ENCODE peak calls at places on chromosome 2, in five cellular contexts. One of them, this sample, is unnamed. For H3K9me3, the result is how much of the 10 kb centered on the place peaks cover.

GRCh38 chr2:47485177-47485576 is 82.2 kb downstream of the MSH2 start:
- DNase-seq in cardiac muscle cell: no peak
- DNase-seq in fibroblast of lung: no peak
- DNase-seq in PC-3: no peak
- DNase-seq in left lung: no peak
- DNase-seq in this sample: no peak

GRCh38 chr2:218658671-218659257 is 659 bp downstream of the ZNF142 start:
- DNase-seq in cardiac muscle cell: peak
- DNase-seq in fibroblast of lung: peak
- DNase-seq in PC-3: peak
- DNase-seq in left lung: peak
- DNase-seq in this sample: no peak

GRCh38 chr2:152525277-152525838 is 190.4 kb downstream of the FMNL2 start:
- DNase-seq in cardiac muscle cell: no peak
- DNase-seq in fibroblast of lung: no peak
- DNase-seq in PC-3: peak
- DNase-seq in left lung: peak
- DNase-seq in this sample: no peak

GRCh38 chr2:100606740-100607343 is 44.0 kb downstream of the PDCL3 start:
- DNase-seq in cardiac muscle cell: peak
- DNase-seq in fibroblast of lung: peak
- DNase-seq in PC-3: peak
- DNase-seq in left lung: no peak
- DNase-seq in this sample: no peak

GRCh38 chr2:176642074-176642473 is 372.8 kb downstream of the MTX2 start:
- DNase-seq in cardiac muscle cell: no peak
- DNase-seq in fibroblast of lung: peak
- DNase-seq in PC-3: peak
- DNase-seq in left lung: no peak
- DNase-seq in this sample: no peak

GRCh38 chr2:36513661-36514060 is 84.3 kb downstream of the FEZ2 start:
- DNase-seq in cardiac muscle cell: no peak
- DNase-seq in fibroblast of lung: no peak
- DNase-seq in PC-3: no peak
- DNase-seq in left lung: no peak
- DNase-seq in this sample: no peak

GRCh38 chr2:231297108-231297908 is 98.2 kb upstream of the B3GNT7 start:
- DNase-seq in cardiac muscle cell: peak
- DNase-seq in fibroblast of lung: peak
- DNase-seq in PC-3: peak
- DNase-seq in left lung: peak
- DNase-seq in this sample: no peak

GRCh38 chr2:153478289-153479261 is at the start of gene RPRM:
- DNase-seq in cardiac muscle cell: peak
- DNase-seq in fibroblast of lung: peak
- DNase-seq in PC-3: peak
- DNase-seq in left lung: peak
- DNase-seq in this sample: peak

GRCh38 chr2:75729861-75730260 is 19.1 kb upstream of the GCFC2 start:
- DNase-seq in cardiac muscle cell: peak
- DNase-seq in fibroblast of lung: peak
- DNase-seq in PC-3: peak
- DNase-seq in left lung: no peak
- DNase-seq in this sample: no peak

GRCh38 chr2:143903172-143903856 is 616.6 kb downstream of the ZEB2 start:
- DNase-seq in cardiac muscle cell: no peak
- DNase-seq in fibroblast of lung: peak
- DNase-seq in PC-3: no peak
- DNase-seq in left lung: no peak
- DNase-seq in this sample: no peak

DNA sequence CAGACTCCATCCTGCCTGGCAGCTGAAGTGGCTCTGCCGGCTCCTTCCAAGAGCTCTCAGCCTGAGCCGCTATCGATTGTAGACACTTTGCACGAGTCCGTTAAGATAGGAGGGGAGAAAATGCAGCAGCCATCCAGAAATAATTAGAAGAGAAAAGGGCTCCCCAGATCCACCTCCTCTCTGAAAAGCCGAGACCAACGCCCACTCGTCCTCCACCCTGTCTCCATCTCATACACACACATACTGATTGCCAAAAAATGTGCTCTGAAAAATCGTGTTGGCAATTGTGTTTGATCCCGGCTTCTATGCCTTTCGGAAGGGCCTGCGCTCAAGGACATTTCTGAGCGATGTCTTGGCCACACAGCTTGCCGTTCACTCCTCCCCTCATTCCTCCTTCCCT is 372.7 kb upstream of the MYT1L start:
- DNase-seq in cardiac muscle cell: no peak
- DNase-seq in fibroblast of lung: no peak
- DNase-seq in PC-3: no peak
- DNase-seq in left lung: no peak
- DNase-seq in this sample: no peak
- H3K9me3 ChIP-seq in cardiac muscle cell: under half
- H3K9me3 ChIP-seq in fibroblast of lung: under half
- H3K9me3 ChIP-seq in PC-3: under half
- H3K9me3 ChIP-seq in left lung: under half
- H3K9me3 ChIP-seq in this sample: under half

GRCh38 chr2:28325173-28325566 is 67.5 kb upstream of the FOSL2 start:
- DNase-seq in cardiac muscle cell: no peak
- DNase-seq in fibroblast of lung: no peak
- DNase-seq in PC-3: no peak
- DNase-seq in left lung: no peak
- DNase-seq in this sample: no peak
- H3K27ac ChIP-seq in cardiac muscle cell: no peak
- H3K27ac ChIP-seq in fibroblast of lung: no peak
- H3K27ac ChIP-seq in PC-3: no peak
- H3K27ac ChIP-seq in left lung: no peak
- H3K27ac ChIP-seq in this sample: no peak

GRCh38 chr2:3105814-3106569 is 271.6 kb downstream of the EIPR1 start:
- DNase-seq in cardiac muscle cell: peak
- DNase-seq in fibroblast of lung: no peak
- DNase-seq in PC-3: no peak
- DNase-seq in left lung: no peak
- DNase-seq in this sample: no peak
- H3K9me3 ChIP-seq in cardiac muscle cell: under half
- H3K9me3 ChIP-seq in fibroblast of lung: under half
- H3K9me3 ChIP-seq in PC-3: under half
- H3K9me3 ChIP-seq in left lung: under half
- H3K9me3 ChIP-seq in this sample: under half

DNA sequence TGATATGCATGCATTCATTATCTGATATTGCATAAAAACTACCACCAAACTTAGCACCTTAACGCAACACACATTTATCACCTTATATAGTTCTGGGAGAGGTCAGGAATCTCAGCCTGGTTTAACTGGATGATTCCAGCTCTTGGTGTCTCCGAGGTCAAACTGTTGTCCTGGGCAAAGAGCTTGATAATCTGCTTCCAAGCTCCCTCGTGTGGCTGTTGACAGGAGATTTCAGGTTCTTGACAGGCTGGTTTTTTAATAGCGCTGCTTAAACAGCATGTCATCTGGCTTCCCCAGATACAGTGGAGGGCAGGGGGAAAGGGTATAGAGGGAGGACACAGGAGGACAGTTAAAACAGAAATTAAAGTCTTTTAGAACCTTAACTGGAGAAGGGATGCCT is 785.0 kb downstream of the CNTNAP5 start:
- DNase-seq in cardiac muscle cell: peak
- DNase-seq in fibroblast of lung: peak
- DNase-seq in PC-3: peak
- DNase-seq in left lung: no peak
- DNase-seq in this sample: no peak
- H3K27ac ChIP-seq in cardiac muscle cell: peak
- H3K27ac ChIP-seq in fibroblast of lung: no peak
- H3K27ac ChIP-seq in PC-3: no peak
- H3K27ac ChIP-seq in left lung: no peak
- H3K27ac ChIP-seq in this sample: no peak

GRCh38 chr2:193701484-193701883 is 1506.8 kb upstream of the TMEFF2 start:
- DNase-seq in cardiac muscle cell: no peak
- DNase-seq in fibroblast of lung: no peak
- DNase-seq in PC-3: no peak
- DNase-seq in left lung: no peak
- DNase-seq in this sample: no peak

GRCh38 chr2:193703411-193703810 is 1508.7 kb upstream of the TMEFF2 start:
- DNase-seq in cardiac muscle cell: no peak
- DNase-seq in fibroblast of lung: no peak
- DNase-seq in PC-3: no peak
- DNase-seq in left lung: no peak
- DNase-seq in this sample: no peak
- H3K9me3 ChIP-seq in cardiac muscle cell: under half
- H3K9me3 ChIP-seq in fibroblast of lung: under half
- H3K9me3 ChIP-seq in PC-3: under half
- H3K9me3 ChIP-seq in left lung: under half
- H3K9me3 ChIP-seq in this sample: under half